ENCODE peak calls at places on chromosomes 3 and 15, in four cellular contexts. O is suprapubic skin, I is upper lobe of right lung, N is neuronal stem cell. Z is an unnamed sample.

GRCh38 chr15:90211440-90212168 is 10.5 kb downstream of the SEMA4B start:
- DNase-seq in O (no peak), I (no peak), N (no peak), Z (no peak)

GRCh38 chr3:134388292-134388691 is 14.0 kb upstream of the AMOTL2 start:
- DNase-seq in O (no peak), I (no peak), N (no peak), Z (no peak)

GRCh38 chr3:114294940-114295480 is 1.2 kb downstream of the TIGIT start:
- DNase-seq in O (no peak), I (no peak), N (no peak), Z (no peak)

GRCh38 chr15:62964251-62964650 is 78.3 kb upstream of the TPM1 start:
- DNase-seq in O (peak; percentile 75), I (no peak), N (no peak), Z (no peak)

GRCh38 chr3:14876942-14877341 is 58.2 kb downstream of the FGD5 start:
- DNase-seq in O (peak; percentile 84), I (no peak), N (no peak), Z (no peak)

GRCh38 chr15:85745525-85745924 is 49.2 kb downstream of the KLHL25 start:
- DNase-seq in O (peak; percentile 45), I (no peak), N (no peak), Z (no peak)

GRCh38 chr3:121482651-121483050 is 63.1 kb downstream of the POLQ start:
- DNase-seq in O (no peak), I (no peak), N (no peak), Z (no peak)

GRCh38 chr3:134317106-134317947 is 56.9 kb downstream of the AMOTL2 start:
- DNase-seq in O (no peak), I (no peak), N (no peak), Z (no peak)

GRCh38 chr3:11434017-11434526 is 161.9 kb downstream of the ATG7 start:
- DNase-seq in O (peak; percentile 78), I (no peak), N (no peak), Z (no peak)

GRCh38 chr3:52779411-52780297 is 2.3 kb downstream of the ITIH1 start:
- DNase-seq in O (no peak), I (peak; percentile 45), N (no peak), Z (no peak)

GRCh38 chr3:184450542-184450941 is 70.7 kb downstream of the CHRD start:
- DNase-seq in O (peak; percentile 10), I (no peak), N (no peak), Z (no peak)

GRCh38 chr15:89356634-89357298 is 22.1 kb upstream of the POLG start:
- DNase-seq in O (no peak), I (no peak), N (no peak), Z (peak; percentile 46)

GRCh38 chr15:84023636-84024035 is 211.9 kb upstream of the GOLGA6L4 start:
- DNase-seq in O (no peak), I (no peak), N (no peak), Z (no peak)

GRCh38 chr3:8600457-8600856 is 44.1 kb downstream of the SSUH2 start:
- DNase-seq in O (no peak), I (no peak), N (no peak), Z (no peak)
- H3K4me3 ChIP-seq in O (no peak overlapping the region), I (no peak overlapping the region), N (no peak overlapping the region), Z (no peak overlapping the region)

GRCh38 chr3:23668430-23668904 is 137.3 kb upstream of the UBE2E1 start:
- DNase-seq in O (no peak), I (no peak), N (no peak), Z (peak; percentile 96)
- H3K4me3 ChIP-seq in O (no peak overlapping the region), I (no peak overlapping the region), N (no peak overlapping the region), Z (no peak overlapping the region)

GRCh38 chr3:128053614-128054013 is 1.4 kb downstream of the SEC61A1 start:
- DNase-seq in O (no peak), I (no peak), N (no peak), Z (no peak)
- H3K4me3 ChIP-seq in O (peak overlapping the region; percentile 99), I (peak overlapping the region; percentile 92), N (peak overlapping the region; percentile 1), Z (peak overlapping the region; percentile 67)

GRCh38 chr3:179943097-179943880 is 93.4 kb downstream of the PEX5L start:
- DNase-seq in O (no peak), I (no peak), N (no peak), Z (no peak)

GRCh38 chr3:179945569-179945968 is 91.2 kb downstream of the PEX5L start:
- DNase-seq in O (no peak), I (no peak), N (no peak), Z (no peak)

DNA sequence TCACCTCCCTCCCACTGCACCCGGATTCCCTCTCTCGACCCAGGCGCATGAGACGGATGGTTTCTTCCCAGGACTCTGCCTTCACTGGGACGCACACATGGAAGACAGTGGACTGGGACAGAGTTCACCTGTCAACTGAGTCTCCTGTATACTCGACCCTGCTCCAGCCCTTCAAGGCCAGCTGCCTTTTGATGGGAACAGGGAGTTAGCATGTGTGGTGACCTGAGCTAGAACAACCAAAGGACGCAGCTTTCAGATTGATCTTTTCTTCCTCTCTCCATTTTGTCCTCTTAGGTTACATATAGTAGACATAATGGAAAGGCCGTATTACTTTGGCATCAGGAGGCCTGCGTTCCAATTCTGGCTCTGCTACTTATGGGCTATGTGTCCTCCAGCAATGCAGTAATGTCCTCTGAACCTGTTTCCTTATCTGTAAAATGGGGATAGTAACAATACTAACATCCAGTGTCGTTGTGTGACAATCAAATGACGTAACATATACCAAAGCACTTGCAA is 94.1 kb downstream of the PEX5L start:
- DNase-seq in O (no peak), I (no peak), N (no peak), Z (no peak)
- H3K4me3 ChIP-seq in O (peak overlapping the region; percentile 23), I (no peak overlapping the region), N (no peak overlapping the region), Z (peak overlapping the region; percentile 50)